ENCODE peak calls at places on chromosomes 7 and 10, in nine cellular contexts. F is upper lobe of right lung, J is lower lobe of right lung, K is uterus, G is body of pancreas, W is kidney, E is HCT116, O is mammary epithelial cell, P is breast epithelium. U is an unnamed sample.

GRCh38 chr10:112832361-112832878 is 117.6 kb upstream of the TCF7L2 start:
- DNase-seq in F (no peak), J (no peak), K (no peak), G (peak; percentile 20), W (peak; percentile 62), E (peak; percentile 62), O (peak; percentile 42), P (no peak), U (no peak)

GRCh38 chr10:29535012-29535777 is 99.6 kb downstream of the SVIL start:
- DNase-seq in F (peak; percentile 69), J (peak; percentile 53), K (peak; percentile 55), G (peak; percentile 95), W (peak; percentile 91), E (peak; percentile 16), O (peak; percentile 83), P (no peak), U (peak; percentile 20)

GRCh38 chr7:33072471-33072870 is 9.9 kb upstream of the NT5C3A start:
- DNase-seq in F (no peak), J (no peak), K (no peak), G (no peak), W (no peak), E (no peak), O (peak; percentile 35), P (no peak), U (no peak)

GRCh38 chr7:96870934-96871333 is 134.4 kb upstream of the DLX6 start:
- DNase-seq in F (no peak), J (no peak), K (no peak), G (no peak), W (no peak), E (no peak), O (peak; percentile 52), P (no peak), U (no peak)

GRCh38 chr7:27435461-27435860 is 192.9 kb downstream of the EVX1 start:
- DNase-seq in F (no peak), J (no peak), K (no peak), G (no peak), W (no peak), E (no peak), O (no peak), P (no peak), U (no peak)

GRCh38 chr10:58641095-58641531 is 128.4 kb downstream of the BICC1 start:
- DNase-seq in F (no peak), J (no peak), K (no peak), G (peak; percentile 12), W (no peak), E (peak; percentile 18), O (peak; percentile 95), P (no peak), U (no peak)

GRCh38 chr7:93194368-93194767 is 31.9 kb downstream of the HEPACAM2 start:
- DNase-seq in F (no peak), J (no peak), K (no peak), G (no peak), W (no peak), E (no peak), O (peak; percentile 59), P (no peak), U (no peak)

GRCh38 chr7:6614941-6615737 is at the start of gene ZNF853:
- DNase-seq in F (no peak), J (no peak), K (no peak), G (no peak), W (no peak), E (no peak), O (no peak), P (no peak), U (no peak)

GRCh38 chr7:17769918-17770317 is 170.4 kb downstream of the SNX13 start:
- DNase-seq in F (no peak), J (peak; percentile 49), K (peak; percentile 38), G (peak; percentile 72), W (no peak), E (peak; percentile 59), O (peak; percentile 58), P (no peak), U (peak; percentile 54)

GRCh38 chr10:117005454-117006055 is 568 bp upstream of the SHTN1 start:
- DNase-seq in F (no peak), J (no peak), K (peak; percentile 15), G (peak; percentile 52), W (no peak), E (peak; percentile 54), O (peak; percentile 1), P (no peak), U (peak; percentile 72)

GRCh38 chr10:35208536-35208935 is 81.9 kb downstream of the CREM start:
- DNase-seq in F (no peak), J (no peak), K (no peak), G (no peak), W (no peak), E (no peak), O (no peak), P (no peak), U (no peak)

GRCh38 chr7:116188-116981 is 76.0 kb upstream of the FAM20C start:
- DNase-seq in F (no peak), J (no peak), K (no peak), G (no peak), W (no peak), E (no peak), O (no peak), P (no peak), U (no peak)

GRCh38 chr10:3391657-3392056 is 219.1 kb upstream of the PITRM1 start:
- DNase-seq in F (no peak), J (no peak), K (no peak), G (no peak), W (no peak), E (no peak), O (no peak), P (no peak), U (no peak)

GRCh38 chr10:131314148-131314547 is 2.6 kb upstream of the TCERG1L start:
- DNase-seq in F (no peak), J (no peak), K (no peak), G (no peak), W (no peak), E (no peak), O (no peak), P (no peak), U (no peak)

GRCh38 chr10:119161680-119162079 is 3.8 kb downstream of the SFXN4 start:
- DNase-seq in F (no peak), J (no peak), K (no peak), G (no peak), W (no peak), E (no peak), O (no peak), P (no peak), U (no peak)

GRCh38 chr7:48637382-48637781 is 287.0 kb upstream of the CDC14C start:
- DNase-seq in F (no peak), J (no peak), K (no peak), G (no peak), W (no peak), E (no peak), O (peak; percentile 61), P (no peak), U (no peak)

GRCh38 chr10:110353244-110354119 is 48.8 kb upstream of the SMNDC1 start:
- DNase-seq in F (no peak), J (no peak), K (no peak), G (no peak), W (no peak), E (peak; percentile 73), O (peak; percentile 98), P (no peak), U (no peak)

GRCh38 chr10:48446785-48447184 is 140.3 kb downstream of the MAPK8 start:
- DNase-seq in F (peak; percentile 68), J (no peak), K (no peak), G (no peak), W (peak; percentile 42), E (no peak), O (no peak), P (no peak), U (peak; percentile 33)

GRCh38 chr7:101739757-101740398 is 77.5 kb upstream of the CUX1 start:
- DNase-seq in F (no peak), J (no peak), K (no peak), G (peak; percentile 13), W (no peak), E (no peak), O (peak; percentile 17), P (no peak), U (no peak)

GRCh38 chr7:114405427-114405826 is 9.2 kb upstream of the FOXP2 start:
- DNase-seq in F (no peak), J (no peak), K (no peak), G (no peak), W (no peak), E (peak; percentile 8), O (peak; percentile 32), P (no peak), U (no peak)

GRCh38 chr7:103934508-103934907 is 55.0 kb downstream of the RELN start:
- DNase-seq in F (no peak), J (no peak), K (no peak), G (no peak), W (no peak), E (no peak), O (no peak), P (no peak), U (no peak)
- H3K4me1 ChIP-seq in F (no peaks in the 10 kb centered on the region), J (no peaks in the 10 kb centered on the region), K (no peaks in the 10 kb centered on the region), G (peaks cover 11% of the 10 kb centered on the region), W (no peaks in the 10 kb centered on the region), E (no peaks in the 10 kb centered on the region), O (no peaks in the 10 kb centered on the region), P (no peaks in the 10 kb centered on the region), U (peaks cover 4% of the 10 kb centered on the region)

GRCh38 chr10:77967611-77968022 is 41.1 kb upstream of the DLG5 start:
- DNase-seq in F (no peak), J (no peak), K (no peak), G (no peak), W (no peak), E (no peak), O (no peak), P (no peak), U (no peak)
- H3K27ac ChIP-seq in F (no peak overlapping the region), J (no peak overlapping the region), K (no peak overlapping the region), G (no peak overlapping the region), W (no peak overlapping the region), E (no peak overlapping the region), O (no peak overlapping the region), P (no peak overlapping the region), U (no peak overlapping the region)

GRCh38 chr7:132614428-132615076 is 38.3 kb upstream of the PLXNA4 start:
- DNase-seq in F (peak; percentile 68), J (peak; percentile 49), K (no peak), G (peak; percentile 24), W (peak; percentile 74), E (no peak), O (no peak), P (no peak), U (no peak)
- TF ChIP-seq CTCF in F (peak; percentile 16), J (no peak), K (no peak), G (peak; percentile 14), W (no peak), E (no peak), O (no peak), P (no peak), U (no peak)

GRCh38 chr10:71743099-71743838 is 23.7 kb upstream of the C10orf105 start:
- DNase-seq in F (no peak), J (no peak), K (no peak), G (no peak), W (peak; percentile 37), E (no peak), O (no peak), P (no peak), U (no peak)
- H3K4me1 ChIP-seq in F (peaks cover 35% of the 10 kb centered on the region), J (peaks cover 62% of the 10 kb centered on the region), K (no peaks in the 10 kb centered on the region), G (peaks cover 21% of the 10 kb centered on the region), W (peaks cover 10% of the 10 kb centered on the region), E (peaks cover 5% of the 10 kb centered on the region), O (peaks cover 26% of the 10 kb centered on the region), P (no peaks in the 10 kb centered on the region), U (peaks cover 21% of the 10 kb centered on the region)

U was measured in right lobe of liver.